ENCODE peak calls at places on chromosomes 13 and 19, in ten cellular contexts. One of them, this sample, is unnamed.
A peak's percentile ranks its signal among the peaks of the same experiment; 100 is the strongest.

GRCh38 chr19:51158474-51159129 is 16.5 kb downstream of the SIGLEC7 start:
- DNase-seq in breast epithelium: no peak
- DNase-seq in OCI-M1: peak; percentile 82
- DNase-seq in stromal cell of bone marrow: no peak
- DNase-seq in NCI-H1048: no peak
- DNase-seq in mesenchymal stem cell: peak; percentile 21
- DNase-seq in ACHN: peak; percentile 37
- DNase-seq in choroid plexus epithelial cell: peak; percentile 49
- DNase-seq in tibial artery: no peak
- DNase-seq in EL: peak; percentile 42
- DNase-seq in this sample: peak; percentile 65

GRCh38 chr13:26686285-26686684 is 74.3 kb downstream of the GPR12 start:
- DNase-seq in breast epithelium: no peak
- DNase-seq in OCI-M1: no peak
- DNase-seq in stromal cell of bone marrow: no peak
- DNase-seq in NCI-H1048: no peak
- DNase-seq in mesenchymal stem cell: no peak
- DNase-seq in ACHN: no peak
- DNase-seq in choroid plexus epithelial cell: no peak
- DNase-seq in tibial artery: no peak
- DNase-seq in EL: no peak
- DNase-seq in this sample: no peak

GRCh38 chr19:16232127-16232526 is 34.4 kb downstream of the AP1M1 start:
- DNase-seq in breast epithelium: no peak
- DNase-seq in OCI-M1: no peak
- DNase-seq in stromal cell of bone marrow: no peak
- DNase-seq in NCI-H1048: no peak
- DNase-seq in mesenchymal stem cell: no peak
- DNase-seq in ACHN: no peak
- DNase-seq in choroid plexus epithelial cell: no peak
- DNase-seq in tibial artery: peak; percentile 55
- DNase-seq in EL: no peak
- DNase-seq in this sample: no peak

GRCh38 chr13:39364797-39365468 is 238.1 kb downstream of the LHFPL6 start:
- DNase-seq in breast epithelium: no peak
- DNase-seq in OCI-M1: no peak
- DNase-seq in stromal cell of bone marrow: no peak
- DNase-seq in NCI-H1048: no peak
- DNase-seq in mesenchymal stem cell: peak; percentile 37
- DNase-seq in ACHN: no peak
- DNase-seq in choroid plexus epithelial cell: peak; percentile 57
- DNase-seq in tibial artery: no peak
- DNase-seq in EL: no peak
- DNase-seq in this sample: no peak

GRCh38 chr19:2627855-2628254 is 74.6 kb downstream of the GNG7 start:
- DNase-seq in breast epithelium: no peak
- DNase-seq in OCI-M1: no peak
- DNase-seq in stromal cell of bone marrow: no peak
- DNase-seq in NCI-H1048: no peak
- DNase-seq in mesenchymal stem cell: peak; percentile 62
- DNase-seq in ACHN: no peak
- DNase-seq in choroid plexus epithelial cell: no peak
- DNase-seq in tibial artery: no peak
- DNase-seq in EL: peak; percentile 52
- DNase-seq in this sample: no peak

GRCh38 chr19:2315818-2316353 is 7.9 kb upstream of the LINGO3 start:
- DNase-seq in breast epithelium: no peak
- DNase-seq in OCI-M1: peak; percentile 53
- DNase-seq in stromal cell of bone marrow: peak; percentile 25
- DNase-seq in NCI-H1048: no peak
- DNase-seq in mesenchymal stem cell: peak; percentile 59
- DNase-seq in ACHN: peak; percentile 59
- DNase-seq in choroid plexus epithelial cell: peak; percentile 70
- DNase-seq in tibial artery: peak; percentile 77
- DNase-seq in EL: peak; percentile 65
- DNase-seq in this sample: no peak

GRCh38 chr13:39259371-39259770 is 221.1 kb downstream of the NHLRC3 start:
- DNase-seq in breast epithelium: no peak
- DNase-seq in OCI-M1: no peak
- DNase-seq in stromal cell of bone marrow: no peak
- DNase-seq in NCI-H1048: no peak
- DNase-seq in mesenchymal stem cell: no peak
- DNase-seq in ACHN: no peak
- DNase-seq in choroid plexus epithelial cell: no peak
- DNase-seq in tibial artery: no peak
- DNase-seq in EL: no peak
- DNase-seq in this sample: no peak

GRCh38 chr13:93388701-93389100 is 162.1 kb downstream of the GPC6 start:
- DNase-seq in breast epithelium: no peak
- DNase-seq in OCI-M1: no peak
- DNase-seq in stromal cell of bone marrow: peak; percentile 7
- DNase-seq in NCI-H1048: no peak
- DNase-seq in mesenchymal stem cell: peak; percentile 57
- DNase-seq in ACHN: no peak
- DNase-seq in choroid plexus epithelial cell: peak; percentile 64
- DNase-seq in tibial artery: no peak
- DNase-seq in EL: peak; percentile 16
- DNase-seq in this sample: no peak

GRCh38 chr13:60012503-60012902 is 151.2 kb downstream of the DIAPH3 start:
- DNase-seq in breast epithelium: no peak
- DNase-seq in OCI-M1: no peak
- DNase-seq in stromal cell of bone marrow: no peak
- DNase-seq in NCI-H1048: no peak
- DNase-seq in mesenchymal stem cell: no peak
- DNase-seq in ACHN: no peak
- DNase-seq in choroid plexus epithelial cell: no peak
- DNase-seq in tibial artery: no peak
- DNase-seq in EL: no peak
- DNase-seq in this sample: no peak